ENCODE peak calls at places on chromosomes 5 and 9, in five cellular contexts. H is germinal center, C is GM10248, M is dorsolateral prefrontal cortex, F is glutamatergic neuron. V is an unnamed sample.

GRCh38 chr5:41043109-41043747 is 27.9 kb downstream of the MROH2B start:
- DNase-seq in H (no peak), C (no peak), M (no peak), F (no peak), V (no peak)

GRCh38 chr5:75890546-75890945 is 173.3 kb upstream of the POC5 start:
- DNase-seq in H (no peak), C (no peak), M (no peak), F (no peak), V (no peak)

GRCh38 chr5:34534237-34535108 is 121.7 kb upstream of the RAI14 start:
- DNase-seq in H (no peak), C (no peak), M (no peak), F (no peak), V (no peak)

GRCh38 chr9:93205045-93205768 is 21.3 kb downstream of the WNK2 start:
- DNase-seq in H (no peak), C (no peak), M (no peak), F (peak), V (peak)

GRCh38 chr5:73323466-73323865 is 125.1 kb downstream of the FOXD1 start:
- DNase-seq in H (no peak), C (no peak), M (no peak), F (no peak), V (no peak)

GRCh38 chr5:141958113-141958512 is at the start of gene PCDH12:
- DNase-seq in H (no peak), C (peak), M (no peak), F (peak), V (no peak)

GRCh38 chr5:143880178-143880577 is 68.2 kb downstream of the HMHB1 start:
- DNase-seq in H (no peak), C (no peak), M (no peak), F (no peak), V (no peak)

GRCh38 chr5:142611154-142611553 is 74.7 kb downstream of the FGF1 start:
- DNase-seq in H (peak), C (peak), M (peak), F (peak), V (peak)

GRCh38 chr5:178194026-178194425 is 6.9 kb upstream of the GMCL2 start:
- DNase-seq in H (no peak), C (no peak), M (no peak), F (no peak), V (no peak)

GRCh38 chr5:1908931-1909330 is 26.2 kb upstream of the IRX4 start:
- DNase-seq in H (no peak), C (no peak), M (no peak), F (no peak), V (no peak)

GRCh38 chr5:127002390-127002789 is 28.0 kb downstream of the MARCHF3 start:
- DNase-seq in H (no peak), C (no peak), M (no peak), F (no peak), V (no peak)

GRCh38 chr9:121634800-121635261 is 16.6 kb upstream of the DAB2IP start:
- DNase-seq in H (no peak), C (peak), M (no peak), F (peak), V (peak)

GRCh38 chr5:144427871-144428270 is 257.2 kb downstream of the KCTD16 start:
- DNase-seq in H (no peak), C (no peak), M (no peak), F (no peak), V (no peak)

GRCh38 chr9:19513671-19514275 is 105.0 kb downstream of the ACER2 start:
- DNase-seq in H (no peak), C (no peak), M (no peak), F (no peak), V (no peak)

GRCh38 chr9:137426018-137426681 is 3.0 kb downstream of the NOXA1 start:
- DNase-seq in H (no peak), C (no peak), M (no peak), F (no peak), V (no peak)

GRCh38 chr9:85172001-85172978 is 502.8 kb downstream of the NTRK2 start:
- DNase-seq in H (no peak), C (no peak), M (no peak), F (no peak), V (no peak)

GRCh38 chr5:177496111-177497010 is 1.0 kb downstream of the PDLIM7 start:
- DNase-seq in H (no peak), C (peak), M (no peak), F (peak), V (no peak)

GRCh38 chr5:180545248-180545647 is 46.1 kb downstream of the SCGB3A1 start:
- DNase-seq in H (no peak), C (no peak), M (no peak), F (no peak), V (no peak)

GRCh38 chr5:15550502-15551115 is 50.6 kb downstream of the FBXL7 start:
- DNase-seq in H (no peak), C (no peak), M (no peak), F (no peak), V (no peak)

V was measured in head of caudate nucleus.